ENCODE peak calls at places on chromosomes 7 and 10, in six cellular contexts. Q is GM23248, N is cardiac muscle cell, X is RWPE1, G is stomach, Z is ovary. M is an unnamed sample.

GRCh38 chr7:118496138-118496644 is 271.7 kb downstream of the ANKRD7 start:
- DNase-seq in Q (no peak), N (no peak), X (no peak), G (no peak), Z (no peak), M (no peak)

GRCh38 chr10:3031490-3031889 is 35.9 kb upstream of the PFKP start:
- DNase-seq in Q (no peak), N (no peak), X (no peak), G (no peak), Z (no peak), M (no peak)

GRCh38 chr10:60446855-60447254 is 57.2 kb upstream of the ANK3 start:
- DNase-seq in Q (peak; percentile 29), N (peak; percentile 36), X (no peak), G (no peak), Z (no peak), M (peak; percentile 34)

GRCh38 chr7:5377279-5377678 is 46.4 kb downstream of the TNRC18 start:
- DNase-seq in Q (no peak), N (no peak), X (no peak), G (no peak), Z (no peak), M (no peak)

GRCh38 chr7:103129702-103130557 is 19.0 kb downstream of the NAPEPLD start:
- DNase-seq in Q (no peak), N (no peak), X (no peak), G (no peak), Z (no peak), M (no peak)

GRCh38 chr10:29815572-29815971 is 180.8 kb upstream of the SVIL start:
- DNase-seq in Q (no peak), N (no peak), X (no peak), G (no peak), Z (no peak), M (no peak)

GRCh38 chr7:87047-87446 is 105.3 kb upstream of the FAM20C start:
- DNase-seq in Q (no peak), N (peak; percentile 52), X (no peak), G (peak; percentile 23), Z (no peak), M (peak; percentile 5)

GRCh38 chr10:72831696-72832355 is 61.7 kb upstream of the OIT3 start:
- DNase-seq in Q (no peak), N (peak; percentile 56), X (no peak), G (no peak), Z (no peak), M (no peak)

GRCh38 chr7:6330657-6331056 is 58.2 kb upstream of the CYTH3 start:
- DNase-seq in Q (no peak), N (no peak), X (no peak), G (no peak), Z (no peak), M (no peak)

GRCh38 chr10:49512121-49512809 is 26.7 kb downstream of the ERCC6 start:
- DNase-seq in Q (peak; percentile 56), N (peak; percentile 55), X (no peak), G (no peak), Z (no peak), M (no peak)

GRCh38 chr7:139086454-139086853 is 23.1 kb downstream of the ZC3HAV1 start:
- DNase-seq in Q (no peak), N (no peak), X (no peak), G (no peak), Z (no peak), M (no peak)

GRCh38 chr10:44704616-44705015 is 206.5 kb upstream of the TMEM72 start:
- DNase-seq in Q (no peak), N (no peak), X (no peak), G (no peak), Z (no peak), M (no peak)

GRCh38 chr10:100579691-100580090 is 43.9 kb downstream of the HIF1AN start:
- DNase-seq in Q (no peak), N (no peak), X (no peak), G (no peak), Z (no peak), M (no peak)

GRCh38 chr10:94035982-94036663 is 42.4 kb downstream of the PLCE1 start:
- DNase-seq in Q (no peak), N (no peak), X (no peak), G (no peak), Z (no peak), M (no peak)

GRCh38 chr7:138254444-138254843 is 178.2 kb downstream of the AKR1D1 start:
- DNase-seq in Q (no peak), N (no peak), X (no peak), G (no peak), Z (no peak), M (no peak)

GRCh38 chr7:2038876-2039728 is 193.6 kb downstream of the MAD1L1 start:
- DNase-seq in Q (no peak), N (peak; percentile 18), X (no peak), G (no peak), Z (no peak), M (peak; percentile 4)

GRCh38 chr10:117228210-117228609 is 12.7 kb upstream of the SLC18A2 start:
- DNase-seq in Q (no peak), N (no peak), X (no peak), G (no peak), Z (no peak), M (no peak)

GRCh38 chr10:23614483-23614882 is 175.6 kb downstream of the OTUD1 start:
- DNase-seq in Q (no peak), N (no peak), X (no peak), G (no peak), Z (no peak), M (no peak)

GRCh38 chr7:30804078-30804661 is 33.0 kb downstream of the MINDY4 start:
- DNase-seq in Q (peak; percentile 86), N (peak; percentile 68), X (peak; percentile 36), G (no peak), Z (no peak), M (no peak)

GRCh38 chr7:112939589-112940313 is 146.9 kb downstream of the GPR85 start:
- DNase-seq in Q (peak; percentile 100), N (peak; percentile 99), X (peak; percentile 99), G (peak; percentile 98), Z (peak; percentile 99), M (peak; percentile 99)

GRCh38 chr10:50561816-50562215 is 61.9 kb downstream of the SGMS1 start:
- DNase-seq in Q (no peak), N (no peak), X (peak; percentile 50), G (no peak), Z (no peak), M (no peak)

GRCh38 chr7:108235451-108236061 is 105.4 kb upstream of the LAMB4 start:
- DNase-seq in Q (peak; percentile 59), N (peak; percentile 65), X (no peak), G (no peak), Z (no peak), M (no peak)

GRCh38 chr7:99010281-99010680 is 131.9 kb downstream of the TRRAP start:
- DNase-seq in Q (no peak), N (no peak), X (no peak), G (no peak), Z (no peak), M (no peak)

GRCh38 chr7:1818581-1819200 is 148.6 kb downstream of the ELFN1 start:
- DNase-seq in Q (no peak), N (no peak), X (no peak), G (peak; percentile 20), Z (no peak), M (no peak)

GRCh38 chr10:5412277-5412941 is at the start of gene NET1:
- DNase-seq in Q (peak; percentile 95), N (peak; percentile 91), X (peak; percentile 99), G (peak; percentile 93), Z (peak; percentile 91), M (peak; percentile 98)

GRCh38 chr10:109430844-109431243 is 492.5 kb downstream of the XPNPEP1 start:
- DNase-seq in Q (no peak), N (no peak), X (no peak), G (no peak), Z (no peak), M (no peak)
- H3K27ac ChIP-seq in Q (peak overlapping the region; percentile 50), N (no peak overlapping the region), X (no peak overlapping the region), G (no peak overlapping the region), Z (no peak overlapping the region), M (no peak overlapping the region)

DNA sequence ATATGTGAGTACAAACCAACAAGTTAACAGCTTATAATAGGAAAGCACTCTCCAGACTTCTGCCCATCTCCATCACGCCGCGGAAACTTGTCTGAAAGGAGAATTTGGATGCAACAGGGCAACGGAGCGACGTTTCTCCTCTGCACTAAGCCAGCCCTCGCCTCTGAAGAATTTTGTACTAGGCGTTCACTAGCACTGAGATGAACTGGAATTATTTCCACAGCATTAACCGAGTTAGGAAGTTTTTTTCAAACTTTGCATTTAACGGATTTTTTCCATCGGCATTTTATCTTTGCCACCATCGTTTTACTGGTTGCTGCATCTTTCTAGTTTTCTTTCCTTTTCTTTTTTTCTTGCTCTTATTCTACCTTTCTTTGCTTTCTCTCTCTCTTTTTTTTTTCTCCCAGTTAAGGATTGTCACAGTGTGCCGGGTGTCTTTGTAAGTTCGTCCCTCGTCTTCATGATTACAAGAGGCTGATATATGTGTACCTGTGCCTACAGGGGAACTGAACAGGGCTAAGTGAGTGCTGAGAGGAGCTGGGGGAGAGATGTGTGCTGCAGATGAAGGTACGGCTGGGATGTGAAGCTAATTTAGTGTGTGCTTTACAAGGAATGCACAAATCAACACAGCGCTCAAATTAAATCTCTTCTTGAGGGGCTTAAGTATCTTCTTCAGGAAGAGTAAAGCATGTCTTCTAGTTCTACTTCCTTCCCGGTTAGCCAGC is 295.8 kb upstream of the NFE2L3 start:
- DNase-seq in Q (peak; percentile 74), N (no peak), X (peak; percentile 12), G (no peak), Z (peak; percentile 21), M (no peak)
- H3K27ac ChIP-seq in Q (peak overlapping the region; percentile 97), N (peak overlapping the region; percentile 92), X (peak overlapping the region; percentile 97), G (peak overlapping the region; percentile 74), Z (no peak overlapping the region), M (no peak overlapping the region)

GRCh38 chr10:61640876-61641275 is 21.9 kb upstream of the CABCOCO1 start:
- DNase-seq in Q (no peak), N (no peak), X (no peak), G (no peak), Z (no peak), M (no peak)

GRCh38 chr10:61642073-61642637 is 20.6 kb upstream of the CABCOCO1 start:
- DNase-seq in Q (peak; percentile 31), N (no peak), X (no peak), G (no peak), Z (no peak), M (no peak)

GRCh38 chr10:61639952-61640351 is 22.8 kb upstream of the CABCOCO1 start:
- DNase-seq in Q (no peak), N (no peak), X (no peak), G (no peak), Z (no peak), M (no peak)

GRCh38 chr10:61642692-61643091 is 20.0 kb upstream of the CABCOCO1 start:
- DNase-seq in Q (peak; percentile 86), N (peak; percentile 91), X (no peak), G (no peak), Z (no peak), M (no peak)

GRCh38 chr10:61643316-61643751 is 19.4 kb upstream of the CABCOCO1 start:
- DNase-seq in Q (peak; percentile 83), N (peak; percentile 70), X (no peak), G (no peak), Z (no peak), M (no peak)
- H3K27ac ChIP-seq in Q (peak overlapping the region; percentile 58), N (no peak overlapping the region), X (no peak overlapping the region), G (no peak overlapping the region), Z (no peak overlapping the region), M (no peak overlapping the region)

DNA sequence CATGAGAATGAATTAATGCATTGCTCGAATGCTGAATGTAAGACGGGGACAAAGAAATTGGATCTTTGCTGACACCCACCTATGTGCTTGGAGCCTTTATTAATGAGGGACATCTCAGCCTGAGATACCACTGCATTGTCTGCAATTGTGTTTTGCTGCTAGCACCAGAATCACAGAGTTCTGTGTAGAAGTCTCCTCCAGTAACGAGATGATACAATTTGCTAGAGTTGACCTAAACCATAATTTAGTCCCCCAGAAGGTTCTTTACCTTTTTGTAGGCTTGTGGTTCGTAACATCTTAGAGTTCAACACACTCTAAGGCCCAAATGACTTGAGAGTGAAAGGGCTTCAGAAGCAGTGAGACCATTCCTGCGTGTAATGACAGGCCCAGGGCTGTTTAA is 28.5 kb downstream of the SLC35B4 start:
- DNase-seq in Q (no peak), N (no peak), X (no peak), G (no peak), Z (no peak), M (no peak)
- H3K27ac ChIP-seq in Q (no peak overlapping the region), N (no peak overlapping the region), X (no peak overlapping the region), G (no peak overlapping the region), Z (no peak overlapping the region), M (no peak overlapping the region)